ENCODE peak calls at places on chromosomes 6 and 20, in four cellular contexts. B is adipocyte, K is breast epithelium, R is left lung. W is an unnamed sample.

GRCh38 chr20:46872315-46873211 is 22.1 kb upstream of the EYA2 start:
- DNase-seq in R (no peak), B (no peak), K (no peak), W (no peak)

GRCh38 chr20:35363190-35363589 is 48.6 kb downstream of the UQCC1 start:
- DNase-seq in B (no peak), R (no peak), K (no peak), W (no peak)

GRCh38 chr6:23647045-23647444 is 479.0 kb upstream of the NRSN1 start:
- DNase-seq in R (no peak), B (no peak), K (no peak), W (no peak)

GRCh38 chr6:451336-451735 is 59.8 kb downstream of the IRF4 start:
- DNase-seq in R (no peak), K (no peak), B (no peak), W (no peak)

GRCh38 chr20:49853640-49854039 is 41.0 kb downstream of the SLC9A8 start:
- DNase-seq in R (no peak), B (peak), K (no peak), W (no peak)

GRCh38 chr6:20135677-20136268 is 76.5 kb downstream of the MBOAT1 start:
- DNase-seq in K (no peak), B (no peak), R (no peak), W (no peak)

GRCh38 chr6:115729036-115729435 is 331.7 kb downstream of the FRK start:
- DNase-seq in R (no peak), K (no peak), B (no peak), W (no peak)

GRCh38 chr6:148451690-148452089 is 109.1 kb downstream of the SASH1 start:
- DNase-seq in K (no peak), B (no peak), R (no peak), W (no peak)

GRCh38 chr20:35952480-35953410 is 1.6 kb downstream of the SCAND1 start:
- DNase-seq in B (peak), R (no peak), K (no peak), W (peak)

GRCh38 chr6:17845598-17845997 is 138.9 kb upstream of the NUP153 start:
- DNase-seq in B (no peak), K (no peak), R (no peak), W (no peak)

GRCh38 chr6:33080127-33081089 is 4.6 kb downstream of the HLA-DPB1 start:
- DNase-seq in R (peak), K (no peak), B (peak), W (no peak)

GRCh38 chr6:28683945-28684538 is 158.4 kb downstream of the GPX5 start:
- DNase-seq in B (peak), R (no peak), K (no peak), W (no peak)

GRCh38 chr20:59723607-59724456 is 119.5 kb downstream of the PHACTR3 start:
- DNase-seq in R (no peak), K (no peak), B (no peak), W (no peak)

GRCh38 chr20:50731930-50732690 is 730 bp downstream of the PARD6B start:
- DNase-seq in B (no peak), R (no peak), K (no peak), W (no peak)

GRCh38 chr6:14212020-14212419 is 94.4 kb downstream of the CD83 start:
- DNase-seq in R (no peak), K (no peak), B (no peak), W (no peak)

GRCh38 chr20:326645-327031 is 1.3 kb downstream of the SOX12 start:
- DNase-seq in R (peak), K (no peak), B (peak), W (no peak)

GRCh38 chr20:2741881-2742280 is 49.3 kb downstream of the EBF4 start:
- DNase-seq in B (no peak), K (no peak), R (no peak), W (no peak)

GRCh38 chr20:41594514-41595322 is 23.5 kb downstream of the CHD6 start:
- DNase-seq in R (no peak), K (no peak), B (no peak), W (no peak)

GRCh38 chr6:132853059-132853458 is 38.7 kb downstream of the RPS12 start:
- DNase-seq in K (no peak), R (no peak), B (no peak), W (no peak)

GRCh38 chr6:114390176-114390575 is 47.4 kb upstream of the HS3ST5 start:
- DNase-seq in B (peak), R (no peak), K (no peak), W (no peak)

GRCh38 chr6:87279051-87279595 is 43.3 kb upstream of the SMIM8 start:
- DNase-seq in B (no peak), K (no peak), R (no peak), W (no peak)

GRCh38 chr6:33163540-33163939 is 28.7 kb downstream of the COL11A2 start:
- DNase-seq in K (no peak), B (no peak), R (peak), W (no peak)

GRCh38 chr6:15148356-15149058 is 97.4 kb upstream of the JARID2 start:
- DNase-seq in K (no peak), R (no peak), B (peak), W (no peak)

GRCh38 chr6:158316022-158316421 is 3.8 kb downstream of the TULP4 start:
- DNase-seq in K (no peak), R (no peak), B (no peak), W (no peak)

GRCh38 chr6:165697171-165697570 is 34.1 kb upstream of the PDE10A start:
- DNase-seq in K (no peak), R (no peak), B (no peak), W (no peak)

GRCh38 chr20:17971571-17972013 is 2.8 kb downstream of the MGME1 start:
- DNase-seq in R (no peak), K (no peak), B (peak), W (no peak)

GRCh38 chr6:33858804-33859203 is 55.0 kb upstream of the MLN start:
- DNase-seq in R (no peak), B (no peak), K (no peak), W (no peak)

GRCh38 chr20:36086767-36087166 is 67.8 kb upstream of the EPB41L1 start:
- DNase-seq in R (no peak), B (no peak), K (no peak), W (no peak)

GRCh38 chr20:36308986-36309385 is 2.8 kb downstream of the DLGAP4 start:
- DNase-seq in B (no peak), K (no peak), R (no peak), W (no peak)

GRCh38 chr6:161660666-161661571 is 387.1 kb upstream of the AGPAT4 start:
- DNase-seq in B (peak), R (no peak), K (no peak), W (no peak)

GRCh38 chr6:43724354-43724753 is 36.8 kb upstream of the MRPS18A start:
- DNase-seq in R (no peak), K (no peak), B (no peak), W (no peak)
- H3K4me3 ChIP-seq in R (no peak), K (no peak), B (no peak), W (no peak)

GRCh38 chr6:152099816-152100618 is 292.5 kb downstream of the ESR1 start:
- DNase-seq in R (peak), K (no peak), B (peak), W (no peak)

GRCh38 chr6:152094276-152094675 is 286.8 kb downstream of the ESR1 start:
- DNase-seq in K (no peak), B (no peak), R (no peak), W (no peak)

GRCh38 chr6:152096863-152097496 is 289.5 kb downstream of the ESR1 start:
- DNase-seq in B (peak), K (no peak), R (no peak), W (no peak)

GRCh38 chr6:152094992-152095592 is 287.6 kb downstream of the ESR1 start:
- DNase-seq in R (peak), K (no peak), B (peak), W (no peak)

GRCh38 chr6:152098683-152099082 is 291.2 kb downstream of the ESR1 start:
- DNase-seq in K (no peak), B (no peak), R (no peak), W (no peak)
- H3K4me3 ChIP-seq in K (no peak), B (no peak), R (no peak), W (no peak)

GRCh38 chr6:35686441-35686840 is 2.3 kb downstream of the FKBP5 start:
- DNase-seq in R (no peak), B (no peak), K (no peak), W (no peak)
- H3K4me3 ChIP-seq in R (peak), B (peak), K (peak), W (peak)

DNA sequence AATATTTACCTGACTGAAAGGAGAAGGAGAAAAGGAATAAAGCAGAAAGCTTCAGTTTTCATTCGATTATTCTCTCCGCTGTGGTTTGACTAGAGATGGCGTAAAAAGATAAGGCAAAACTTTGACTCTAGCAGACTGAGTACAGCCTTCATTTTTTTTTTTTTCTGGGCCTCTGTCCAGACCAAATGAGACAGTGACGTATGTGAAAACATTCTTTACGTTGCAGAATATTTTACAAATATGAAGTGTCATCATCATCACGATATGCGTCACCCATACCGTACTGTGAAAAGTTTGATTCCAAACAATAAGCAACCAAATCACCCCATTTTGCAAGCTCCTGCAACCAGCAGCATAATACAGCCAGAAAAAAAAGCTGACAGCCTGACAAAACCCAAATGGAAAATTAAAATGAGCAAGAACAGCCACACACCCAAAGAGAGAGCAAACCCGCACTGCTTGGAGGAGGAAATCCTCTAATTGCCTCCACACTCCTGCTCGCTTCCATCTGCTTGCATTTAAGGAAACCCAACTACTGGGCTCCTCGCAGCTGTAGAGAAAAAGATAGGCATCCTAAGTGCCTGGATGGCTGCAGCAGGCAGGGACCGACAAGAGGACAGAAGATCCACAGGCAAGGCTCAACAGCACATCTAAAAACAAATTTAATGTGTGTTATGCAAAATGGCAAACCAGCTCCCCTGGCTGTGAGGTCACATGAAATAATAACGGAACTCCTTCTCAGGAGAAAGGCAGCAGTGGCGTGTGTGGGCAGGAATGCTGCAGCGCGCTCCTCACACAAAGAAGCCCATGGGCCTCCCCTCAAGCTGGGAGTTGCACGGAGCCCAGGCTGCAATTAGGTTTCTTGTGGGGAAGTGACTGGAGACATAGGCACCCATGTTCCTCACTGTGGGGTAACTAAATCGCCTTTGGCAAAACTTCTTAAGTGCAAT is 113.1 kb downstream of the FYN start:
- DNase-seq in R (no peak), K (no peak), B (peak), W (no peak)
- H3K4me3 ChIP-seq in R (no peak), K (no peak), B (peak), W (no peak)

GRCh38 chr6:53044071-53044470 is 21.1 kb upstream of the FBXO9 start:
- DNase-seq in B (peak), K (no peak), R (no peak), W (no peak)

GRCh38 chr6:53046274-53046673 is 18.9 kb upstream of the FBXO9 start:
- DNase-seq in R (no peak), K (no peak), B (no peak), W (no peak)

GRCh38 chr6:53042112-53042511 is 23.1 kb upstream of the FBXO9 start:
- DNase-seq in R (no peak), B (peak), K (no peak), W (no peak)

GRCh38 chr6:53043626-53044025 is 21.6 kb upstream of the FBXO9 start:
- DNase-seq in B (peak), R (no peak), K (no peak), W (no peak)

DNA sequence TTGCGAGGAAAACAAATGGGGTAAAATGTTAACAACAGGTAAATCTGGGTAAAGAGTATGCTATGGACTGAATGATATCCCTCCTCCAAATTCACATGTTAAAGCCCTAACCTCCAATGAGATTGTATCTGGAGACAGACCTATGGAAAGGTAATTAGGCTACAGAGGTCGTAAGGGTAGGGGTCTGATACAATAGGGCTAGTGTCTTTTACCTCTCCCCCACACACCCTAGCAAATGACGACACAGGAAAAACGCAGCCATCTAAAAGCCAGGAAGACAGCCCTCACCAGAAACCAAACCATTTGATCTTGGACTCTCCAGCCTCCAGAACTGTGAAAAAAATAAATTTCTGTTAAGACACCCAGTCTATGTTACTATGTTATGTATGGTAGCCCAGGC is 20.6 kb upstream of the FBXO9 start:
- DNase-seq in B (no peak), K (no peak), R (no peak), W (no peak)
- H3K4me3 ChIP-seq in B (peak), K (no peak), R (no peak), W (no peak)

GRCh38 chr6:8743146-8743745 is 307.9 kb upstream of the SLC35B3 start:
- DNase-seq in R (no peak), B (peak), K (no peak), W (no peak)
- H3K4me3 ChIP-seq in R (no peak), B (peak), K (no peak), W (peak)

GRCh38 chr20:58244517-58245030 is 16.1 kb upstream of the ANKRD60 start:
- DNase-seq in K (no peak), B (no peak), R (no peak), W (no peak)
- H3K4me3 ChIP-seq in K (no peak), B (no peak), R (no peak), W (no peak)

DNA sequence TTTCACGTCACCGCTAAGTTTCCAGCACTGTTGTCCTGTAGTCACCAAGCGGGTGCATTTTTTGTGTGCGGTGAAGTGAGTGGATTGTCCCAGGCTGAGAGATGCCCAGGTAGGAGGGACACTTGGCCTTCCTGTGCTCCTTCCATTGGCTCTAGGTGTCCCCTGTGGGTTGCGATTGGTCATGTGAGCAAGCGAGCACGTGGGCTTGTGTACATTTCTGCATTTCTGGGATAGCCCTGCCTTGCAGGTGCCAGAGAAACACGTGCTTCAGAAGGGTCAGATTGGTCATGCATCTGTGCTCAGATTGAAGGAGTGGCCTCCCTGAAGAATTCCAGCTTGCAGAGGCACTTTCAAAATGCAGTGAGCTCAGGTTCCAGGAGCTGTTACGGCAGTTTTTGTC is 78.9 kb upstream of the AKAP12 start:
- DNase-seq in R (peak), K (no peak), B (peak), W (no peak)
- H3K4me3 ChIP-seq in R (no peak), K (no peak), B (no peak), W (no peak)